ENCODE peak calls at places on chromosomes 3 and 15, in four cellular contexts. One of them, this sample, is unnamed.

GRCh38 chr15:50140097-50140496 is 21.1 kb upstream of the ATP8B4 start:
- DNase-seq in H1: no peak
- DNase-seq in GM12878: no peak
- DNase-seq in K562: no peak
- DNase-seq in this sample: no peak

GRCh38 chr3:179236676-179237301 is 14.1 kb downstream of the KCNMB3 start:
- DNase-seq in H1: no peak
- DNase-seq in GM12878: no peak
- DNase-seq in K562: no peak
- DNase-seq in this sample: no peak

GRCh38 chr3:4398120-4398740 is 68.8 kb downstream of the SUMF1 start:
- DNase-seq in H1: no peak
- DNase-seq in GM12878: no peak
- DNase-seq in K562: no peak
- DNase-seq in this sample: no peak

GRCh38 chr3:138833908-138834358 is 795 bp downstream of the PIK3CB start:
- DNase-seq in H1: no peak
- DNase-seq in GM12878: no peak
- DNase-seq in K562: no peak
- DNase-seq in this sample: no peak

GRCh38 chr15:77832874-77833273 is 200.2 kb upstream of the LINGO1 start:
- DNase-seq in H1: no peak
- DNase-seq in GM12878: no peak
- DNase-seq in K562: no peak
- DNase-seq in this sample: no peak

GRCh38 chr15:96435841-96436240 is 105.3 kb downstream of the NR2F2 start:
- DNase-seq in H1: no peak
- DNase-seq in GM12878: no peak
- DNase-seq in K562: no peak
- DNase-seq in this sample: no peak

GRCh38 chr3:126659915-126660886 is 5.3 kb upstream of the TXNRD3 start:
- DNase-seq in H1: no peak
- DNase-seq in GM12878: no peak
- DNase-seq in K562: no peak
- DNase-seq in this sample: peak

GRCh38 chr15:50544368-50544767 is 2.1 kb downstream of the USP50 start:
- DNase-seq in H1: no peak
- DNase-seq in GM12878: no peak
- DNase-seq in K562: no peak
- DNase-seq in this sample: no peak

GRCh38 chr15:75049392-75049791 is 26.0 kb downstream of the PPCDC start:
- DNase-seq in H1: no peak
- DNase-seq in GM12878: no peak
- DNase-seq in K562: no peak
- DNase-seq in this sample: no peak

DNA sequence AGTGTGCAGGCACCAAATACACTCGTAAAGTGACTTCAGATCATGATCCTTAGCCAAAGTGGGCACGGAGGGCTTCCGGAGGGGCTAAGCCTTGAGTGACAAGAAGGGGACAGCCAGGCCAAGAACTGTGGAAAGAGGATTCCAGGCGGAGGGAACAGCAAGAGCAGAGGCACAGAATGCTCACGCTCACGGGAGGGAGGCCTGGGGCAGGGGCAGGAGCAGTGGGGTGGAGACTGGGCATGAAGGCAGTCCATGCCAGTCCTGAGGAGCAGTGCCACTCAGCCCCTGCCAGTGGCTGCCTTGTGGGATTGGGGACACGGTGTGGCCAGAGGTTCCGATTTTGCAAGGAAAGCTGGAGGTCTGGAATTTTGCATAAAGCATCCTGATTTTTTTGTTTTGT is 36.0 kb downstream of the DNAJB8 start:
- DNase-seq in H1: no peak
- DNase-seq in GM12878: no peak
- DNase-seq in K562: no peak
- DNase-seq in this sample: no peak
- TF ChIP-seq BRCA1 in H1: no peak
- TF ChIP-seq BRCA1 in GM12878: no peak
- TF ChIP-seq BRCA1 in K562: no peak
- TF ChIP-seq BRCA1 in this sample: no peak

GRCh38 chr3:128078875-128079274 is 26.6 kb downstream of the SEC61A1 start:
- DNase-seq in H1: no peak
- DNase-seq in GM12878: no peak
- DNase-seq in K562: no peak
- DNase-seq in this sample: no peak

GRCh38 chr3:128081226-128081625 is 29.0 kb downstream of the SEC61A1 start:
- DNase-seq in H1: no peak
- DNase-seq in GM12878: no peak
- DNase-seq in K562: no peak
- DNase-seq in this sample: no peak

GRCh38 chr3:128081846-128082245 is 29.6 kb downstream of the SEC61A1 start:
- DNase-seq in H1: no peak
- DNase-seq in GM12878: no peak
- DNase-seq in K562: no peak
- DNase-seq in this sample: no peak

GRCh38 chr3:128079823-128080222 is 27.6 kb downstream of the SEC61A1 start:
- DNase-seq in H1: no peak
- DNase-seq in GM12878: no peak
- DNase-seq in K562: no peak
- DNase-seq in this sample: no peak

DNA sequence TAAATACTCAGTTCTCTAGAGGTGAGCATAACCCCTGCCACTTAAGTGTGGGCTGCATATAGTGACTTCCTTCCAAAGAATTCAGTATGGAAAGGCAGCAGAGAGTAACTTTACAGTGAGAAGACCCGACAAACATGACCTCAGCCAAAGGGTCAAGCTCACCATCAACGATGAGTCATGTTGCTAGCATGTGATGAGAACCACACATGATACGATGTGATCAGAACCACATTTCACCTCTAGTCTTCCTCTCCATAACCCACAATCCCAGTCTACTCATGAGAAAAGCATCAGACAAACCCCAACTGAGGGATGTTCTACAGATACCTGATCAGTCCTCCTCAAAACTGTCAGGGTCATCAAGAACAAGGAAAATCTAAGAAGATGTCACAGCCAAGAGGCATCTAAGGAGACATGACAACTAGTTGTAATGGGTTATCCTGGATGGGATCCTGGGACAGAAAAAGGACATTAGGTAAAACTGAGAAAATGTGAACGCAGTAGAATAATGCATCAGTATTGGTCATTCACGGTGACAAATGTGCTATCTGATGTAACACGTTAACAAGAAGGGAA is 28.2 kb downstream of the SEC61A1 start:
- DNase-seq in H1: no peak
- DNase-seq in GM12878: no peak
- DNase-seq in K562: peak
- DNase-seq in this sample: peak
- TF ChIP-seq BRCA1 in H1: no peak
- TF ChIP-seq BRCA1 in GM12878: no peak
- TF ChIP-seq BRCA1 in K562: no peak
- TF ChIP-seq BRCA1 in this sample: no peak

DNA sequence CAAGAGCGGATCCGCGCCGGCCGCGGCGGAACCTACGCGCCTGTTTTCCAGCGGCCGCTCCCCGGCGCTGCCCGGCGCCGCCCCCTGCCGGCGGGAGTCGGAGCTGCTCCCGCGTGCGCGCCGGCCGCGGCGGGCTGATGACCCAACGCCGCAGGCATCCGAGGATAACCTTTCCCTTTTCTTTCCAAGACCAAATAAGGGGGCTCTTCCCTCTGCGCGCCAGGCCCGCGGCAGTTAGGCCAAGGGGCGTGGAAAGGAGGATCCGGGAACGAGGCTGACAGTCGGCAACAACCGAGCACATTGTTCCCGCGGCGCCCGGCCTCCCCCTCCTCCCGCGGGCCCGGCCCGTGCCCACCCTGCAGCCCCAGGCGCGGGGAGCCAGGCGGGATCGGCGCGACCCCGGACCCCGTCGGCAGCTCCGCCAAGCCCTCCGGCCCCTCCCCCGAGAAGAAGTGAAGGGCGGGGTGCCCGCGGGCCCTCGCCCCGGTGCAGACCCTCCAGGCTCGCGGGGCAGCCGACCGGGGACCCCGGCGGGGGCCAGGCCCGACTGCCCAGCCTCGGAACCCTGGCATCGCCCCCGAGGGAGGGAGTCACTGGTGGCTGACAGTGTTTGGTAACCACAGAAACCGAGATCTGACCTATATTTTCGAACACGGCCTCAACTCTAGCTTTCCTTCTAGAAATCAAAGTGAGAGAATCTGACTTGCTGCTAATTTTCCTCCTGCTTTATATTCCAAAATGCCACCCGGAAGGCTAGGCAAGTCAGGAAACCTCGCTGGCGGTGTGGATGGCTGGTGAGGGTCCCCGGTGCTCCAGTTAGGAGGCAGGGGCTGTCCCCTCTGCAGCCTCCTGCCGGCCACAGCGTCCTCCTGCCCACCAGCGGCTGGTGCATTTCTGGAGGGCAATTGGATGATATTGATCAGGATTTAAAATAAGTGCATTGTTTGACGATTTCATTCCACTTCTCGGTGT is 45.6 kb upstream of the SYNM start:
- DNase-seq in H1: peak
- DNase-seq in GM12878: no peak
- DNase-seq in K562: peak
- DNase-seq in this sample: peak
- TF ChIP-seq BRCA1 in H1: no peak
- TF ChIP-seq BRCA1 in GM12878: no peak
- TF ChIP-seq BRCA1 in K562: no peak
- TF ChIP-seq BRCA1 in this sample: no peak

GRCh38 chr3:104438761-104439160 is 927.9 kb upstream of the ALCAM start:
- DNase-seq in H1: no peak
- DNase-seq in GM12878: no peak
- DNase-seq in K562: no peak
- DNase-seq in this sample: no peak

GRCh38 chr3:104437131-104437750 is 929.5 kb upstream of the ALCAM start:
- DNase-seq in H1: no peak
- DNase-seq in GM12878: no peak
- DNase-seq in K562: no peak
- DNase-seq in this sample: no peak

GRCh38 chr3:104436536-104436935 is 930.2 kb upstream of the ALCAM start:
- DNase-seq in H1: no peak
- DNase-seq in GM12878: no peak
- DNase-seq in K562: no peak
- DNase-seq in this sample: no peak

GRCh38 chr3:104437891-104438290 is 928.8 kb upstream of the ALCAM start:
- DNase-seq in H1: peak
- DNase-seq in GM12878: no peak
- DNase-seq in K562: no peak
- DNase-seq in this sample: no peak
- TF ChIP-seq BRCA1 in H1: no peak
- TF ChIP-seq BRCA1 in GM12878: no peak
- TF ChIP-seq BRCA1 in K562: no peak
- TF ChIP-seq BRCA1 in this sample: no peak

This sample was measured in HepG2.